ENCODE peak calls at places on chromosomes 1 and 21, in five cellular contexts. J, M, H, C and U are unnamed samples.
A peak's percentile ranks its signal among the peaks of the same experiment; 100 is the strongest.

GRCh38 chr1:67759692-67760029 is 73.6 kb downstream of the GNG12 start:
- DNase-seq in J (no peak), M (no peak), H (no peak), C (peak; percentile 42), U (no peak)

GRCh38 chr1:160211010-160211790 is 6.0 kb downstream of the PEA15 start:
- DNase-seq in J (peak; percentile 44), M (no peak), H (no peak), C (no peak), U (no peak)

GRCh38 chr1:63622847-63623566 is 29.8 kb downstream of the PGM1 start:
- DNase-seq in J (no peak), M (no peak), H (peak; percentile 3), C (no peak), U (no peak)

GRCh38 chr1:247494746-247495145 is 36.8 kb upstream of the OR2B11 start:
- DNase-seq in J (no peak), M (no peak), H (no peak), C (no peak), U (no peak)

GRCh38 chr1:39799770-39800470 is 11.3 kb upstream of the BMP8B start:
- DNase-seq in J (peak; percentile 92), M (peak; percentile 52), H (no peak), C (peak; percentile 84), U (peak; percentile 89)

GRCh38 chr1:13617773-13618172 is 34.1 kb downstream of the PDPN start:
- DNase-seq in J (no peak), M (no peak), H (no peak), C (no peak), U (no peak)

GRCh38 chr1:1005774-1006304 is 5.9 kb upstream of the HES4 start:
- DNase-seq in J (no peak), M (no peak), H (no peak), C (no peak), U (peak; percentile 6)

GRCh38 chr1:189021577-189021976 is 1456.1 kb downstream of the BRINP3 start:
- DNase-seq in J (no peak), M (no peak), H (no peak), C (no peak), U (no peak)

GRCh38 chr1:204003536-204003935 is 69.4 kb upstream of the SOX13 start:
- DNase-seq in J (no peak), M (no peak), H (no peak), C (no peak), U (no peak)

GRCh38 chr21:42835211-42835610 is 44.1 kb downstream of the WDR4 start:
- DNase-seq in J (no peak), M (no peak), H (no peak), C (no peak), U (peak; percentile 12)

GRCh38 chr1:240820816-240821215 is 208.9 kb upstream of the GREM2 start:
- DNase-seq in J (no peak), M (no peak), H (peak; percentile 2), C (no peak), U (no peak)

GRCh38 chr1:169156537-169156936 is 50.0 kb downstream of the ATP1B1 start:
- DNase-seq in J (no peak), M (no peak), H (no peak), C (no peak), U (no peak)

GRCh38 chr1:65195495-65196417 is 47.8 kb downstream of the AK4 start:
- DNase-seq in J (no peak), M (no peak), H (no peak), C (peak; percentile 89), U (peak; percentile 30)

GRCh38 chr1:180343931-180344406 is 113.9 kb downstream of the LHX4 start:
- DNase-seq in J (peak; percentile 24), M (no peak), H (peak; percentile 30), C (peak; percentile 47), U (no peak)

GRCh38 chr1:32215629-32216505 is 6.3 kb downstream of the TMEM234 start:
- DNase-seq in J (peak; percentile 79), M (peak; percentile 61), H (no peak), C (peak; percentile 66), U (peak; percentile 87)

GRCh38 chr21:42038826-42039425 is 28.8 kb upstream of the ZBTB21 start:
- DNase-seq in J (no peak), M (no peak), H (no peak), C (peak; percentile 87), U (no peak)

GRCh38 chr1:77687519-77687906 is 5.1 kb upstream of the ZZZ3 start:
- DNase-seq in J (no peak), M (peak; percentile 41), H (no peak), C (no peak), U (no peak)

GRCh38 chr1:84827976-84828375 is 65.0 kb downstream of the LPAR3 start:
- DNase-seq in J (no peak), M (no peak), H (no peak), C (no peak), U (no peak)

GRCh38 chr1:84827566-84827965 is 65.4 kb downstream of the LPAR3 start:
- DNase-seq in J (no peak), M (no peak), H (no peak), C (no peak), U (no peak)

GRCh38 chr1:84825161-84825560 is 67.8 kb downstream of the LPAR3 start:
- DNase-seq in J (no peak), M (no peak), H (no peak), C (no peak), U (no peak)

DNA sequence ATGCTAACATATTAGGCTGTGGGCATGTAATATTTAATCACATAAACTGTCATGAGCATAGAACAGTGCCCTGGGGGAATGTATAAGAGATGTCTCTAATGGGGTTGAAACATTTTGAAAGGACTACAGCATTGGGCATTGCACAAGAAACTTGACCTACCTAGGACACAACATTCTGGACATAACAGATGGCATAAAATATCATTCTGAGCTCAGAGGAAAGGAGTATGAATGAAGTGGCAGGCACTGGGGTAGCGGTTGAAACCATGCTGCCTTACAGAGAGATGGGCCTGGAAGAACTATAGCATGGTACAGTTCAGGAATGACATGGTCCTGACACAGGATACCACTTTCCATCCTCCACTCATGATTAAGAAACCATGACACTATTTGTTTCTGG is 69.0 kb downstream of the LPAR3 start:
- DNase-seq in J (no peak), M (no peak), H (no peak), C (no peak), U (no peak)
- TF ChIP-seq MXI1 in J (no peak), M (no peak), H (no peak), C (no peak), U (no peak)

GRCh38 chr1:15314328-15315281 is 67.6 kb downstream of the FHAD1 start:
- DNase-seq in J (no peak), M (no peak), H (no peak), C (no peak), U (no peak)

GRCh38 chr1:15313012-15313411 is 66.0 kb downstream of the FHAD1 start:
- DNase-seq in J (no peak), M (no peak), H (no peak), C (peak; percentile 37), U (no peak)

GRCh38 chr1:15310544-15310943 is 63.5 kb downstream of the FHAD1 start:
- DNase-seq in J (no peak), M (no peak), H (no peak), C (no peak), U (no peak)

GRCh38 chr1:15311122-15311822 is 64.2 kb downstream of the FHAD1 start:
- DNase-seq in J (no peak), M (no peak), H (no peak), C (no peak), U (no peak)

DNA sequence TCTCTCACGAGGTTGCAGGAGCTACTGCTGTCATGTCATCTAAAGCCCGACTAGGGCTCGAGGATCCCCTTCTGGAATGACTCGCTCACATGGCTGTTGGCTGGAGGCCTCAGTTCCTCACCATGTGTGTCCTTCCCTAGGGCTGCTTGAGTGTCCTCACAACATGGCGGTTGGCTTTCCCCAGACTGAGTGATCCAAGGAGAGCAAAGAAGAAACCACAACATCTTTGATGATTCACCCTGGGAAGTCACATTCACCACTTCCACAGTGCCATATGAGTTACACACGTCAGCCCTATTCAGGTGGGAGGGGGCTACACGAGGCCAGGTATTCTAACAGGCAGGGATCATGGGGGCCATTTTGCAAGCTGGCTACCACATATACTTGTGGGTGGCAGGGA is 64.9 kb downstream of the FHAD1 start:
- DNase-seq in J (no peak), M (no peak), H (no peak), C (peak; percentile 33), U (no peak)
- TF ChIP-seq MXI1 in J (no peak), M (no peak), H (no peak), C (no peak), U (no peak)

DNA sequence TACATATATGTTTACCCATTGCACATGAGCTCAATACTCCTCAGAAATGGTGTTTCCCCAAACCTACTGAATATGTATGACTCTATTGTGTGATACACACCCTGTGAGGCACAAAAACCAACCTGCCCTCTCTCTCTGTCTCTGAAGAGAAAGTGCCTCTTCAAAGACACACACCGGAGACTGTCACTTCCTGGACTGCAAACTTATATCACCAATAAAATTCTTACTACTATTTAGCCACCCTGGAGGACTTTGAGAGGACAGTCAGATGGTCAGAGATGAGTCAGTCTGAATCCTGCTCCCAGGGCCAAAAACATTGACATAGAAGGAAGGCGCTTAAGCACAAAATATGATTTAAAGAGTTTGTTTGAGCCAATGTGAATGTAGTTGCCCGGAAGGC is 110.4 kb downstream of the PPIAL4G start:
- DNase-seq in J (no peak), M (peak; percentile 20), H (no peak), C (peak; percentile 44), U (no peak)
- TF ChIP-seq MXI1 in J (no peak), M (no peak), H (no peak), C (no peak), U (no peak)

GRCh38 chr21:45992311-45993209 is 11.0 kb downstream of the COL6A1 start:
- DNase-seq in J (no peak), M (no peak), H (no peak), C (no peak), U (no peak)

GRCh38 chr21:45991606-45992301 is 10.2 kb downstream of the COL6A1 start:
- DNase-seq in J (no peak), M (no peak), H (no peak), C (no peak), U (no peak)

GRCh38 chr21:45990049-45990711 is 8.6 kb downstream of the COL6A1 start:
- DNase-seq in J (no peak), M (no peak), H (no peak), C (no peak), U (no peak)

GRCh38 chr21:45989355-45990048 is 7.9 kb downstream of the COL6A1 start:
- DNase-seq in J (no peak), M (no peak), H (no peak), C (no peak), U (no peak)

GRCh38 chr21:45990741-45991605 is 9.4 kb downstream of the COL6A1 start:
- DNase-seq in J (no peak), M (no peak), H (no peak), C (no peak), U (no peak)
- TF ChIP-seq MXI1 in J (no peak), M (no peak), H (no peak), C (no peak), U (no peak)

GRCh38 chr1:111671849-111672248 is 52.3 kb downstream of the RAP1A start:
- DNase-seq in J (no peak), M (no peak), H (no peak), C (no peak), U (no peak)

GRCh38 chr1:111672338-111672737 is 52.7 kb downstream of the RAP1A start:
- DNase-seq in J (no peak), M (no peak), H (no peak), C (peak; percentile 30), U (no peak)

GRCh38 chr1:111665527-111665926 is 45.9 kb downstream of the RAP1A start:
- DNase-seq in J (no peak), M (no peak), H (no peak), C (no peak), U (no peak)

GRCh38 chr1:111666828-111667227 is 47.2 kb downstream of the RAP1A start:
- DNase-seq in J (no peak), M (no peak), H (no peak), C (no peak), U (no peak)

GRCh38 chr1:111669268-111669667 is 49.7 kb downstream of the RAP1A start:
- DNase-seq in J (no peak), M (no peak), H (no peak), C (peak; percentile 45), U (peak; percentile 40)
- TF ChIP-seq MXI1 in J (no peak), M (no peak), H (no peak), C (no peak), U (no peak)